ENCODE peak calls at places on chromosome 15, in nine cellular contexts. One of them, this sample, is unnamed.

GRCh38 chr15:72482275-72482674 is 8.1 kb downstream of the ARIH1 start:
- DNase-seq in sigmoid colon: no peak
- DNase-seq in fibroblast of lung: no peak
- DNase-seq in CD8-positive, alpha-beta T cell: no peak
- DNase-seq in transverse colon: no peak
- DNase-seq in IMR-90: no peak
- DNase-seq in lung: no peak
- DNase-seq in thoracic aorta: no peak
- DNase-seq in left ventricle myocardium inferior: no peak
- DNase-seq in this sample: no peak

GRCh38 chr15:81270781-81271491 is 53.0 kb downstream of the STARD5 start:
- DNase-seq in thoracic aorta: no peak
- DNase-seq in left ventricle myocardium inferior: no peak
- DNase-seq in IMR-90: peak; percentile 77
- DNase-seq in fibroblast of lung: no peak
- DNase-seq in CD8-positive, alpha-beta T cell: no peak
- DNase-seq in lung: no peak
- DNase-seq in sigmoid colon: no peak
- DNase-seq in transverse colon: no peak
- DNase-seq in this sample: no peak

GRCh38 chr15:100019601-100020000 is 286.4 kb upstream of the LYSMD4 start:
- DNase-seq in transverse colon: no peak
- DNase-seq in fibroblast of lung: no peak
- DNase-seq in left ventricle myocardium inferior: no peak
- DNase-seq in CD8-positive, alpha-beta T cell: no peak
- DNase-seq in lung: no peak
- DNase-seq in thoracic aorta: no peak
- DNase-seq in IMR-90: no peak
- DNase-seq in sigmoid colon: no peak
- DNase-seq in this sample: no peak

GRCh38 chr15:62798536-62798935 is 244.0 kb upstream of the TPM1 start:
- DNase-seq in transverse colon: no peak
- DNase-seq in lung: no peak
- DNase-seq in fibroblast of lung: no peak
- DNase-seq in thoracic aorta: no peak
- DNase-seq in left ventricle myocardium inferior: no peak
- DNase-seq in CD8-positive, alpha-beta T cell: no peak
- DNase-seq in IMR-90: no peak
- DNase-seq in sigmoid colon: no peak
- DNase-seq in this sample: no peak

GRCh38 chr15:41894791-41895463 is 1.1 kb upstream of the SPTBN5 start:
- DNase-seq in lung: peak; percentile 70
- DNase-seq in CD8-positive, alpha-beta T cell: peak; percentile 82
- DNase-seq in transverse colon: peak; percentile 68
- DNase-seq in sigmoid colon: peak; percentile 87
- DNase-seq in left ventricle myocardium inferior: peak; percentile 82
- DNase-seq in IMR-90: peak; percentile 78
- DNase-seq in thoracic aorta: peak; percentile 55
- DNase-seq in fibroblast of lung: peak; percentile 68
- DNase-seq in this sample: peak; percentile 43

GRCh38 chr15:38042707-38043445 is 108.4 kb downstream of the TMCO5A start:
- DNase-seq in sigmoid colon: no peak
- DNase-seq in IMR-90: no peak
- DNase-seq in CD8-positive, alpha-beta T cell: no peak
- DNase-seq in fibroblast of lung: no peak
- DNase-seq in transverse colon: no peak
- DNase-seq in thoracic aorta: no peak
- DNase-seq in left ventricle myocardium inferior: no peak
- DNase-seq in lung: no peak
- DNase-seq in this sample: peak; percentile 18

GRCh38 chr15:69117431-69117841 is 43.0 kb upstream of the GLCE start:
- DNase-seq in thoracic aorta: no peak
- DNase-seq in sigmoid colon: no peak
- DNase-seq in fibroblast of lung: no peak
- DNase-seq in CD8-positive, alpha-beta T cell: no peak
- DNase-seq in left ventricle myocardium inferior: no peak
- DNase-seq in lung: no peak
- DNase-seq in transverse colon: no peak
- DNase-seq in IMR-90: no peak
- DNase-seq in this sample: no peak

GRCh38 chr15:93035092-93035915 is 53.7 kb downstream of the RGMA start:
- DNase-seq in fibroblast of lung: no peak
- DNase-seq in sigmoid colon: peak; percentile 60
- DNase-seq in lung: no peak
- DNase-seq in transverse colon: no peak
- DNase-seq in thoracic aorta: no peak
- DNase-seq in IMR-90: no peak
- DNase-seq in CD8-positive, alpha-beta T cell: no peak
- DNase-seq in left ventricle myocardium inferior: no peak
- DNase-seq in this sample: no peak

GRCh38 chr15:85404922-85405293 is 24.5 kb downstream of the AKAP13 start:
- DNase-seq in IMR-90: peak; percentile 53
- DNase-seq in sigmoid colon: no peak
- DNase-seq in fibroblast of lung: no peak
- DNase-seq in lung: no peak
- DNase-seq in left ventricle myocardium inferior: no peak
- DNase-seq in transverse colon: no peak
- DNase-seq in thoracic aorta: no peak
- DNase-seq in CD8-positive, alpha-beta T cell: no peak
- DNase-seq in this sample: no peak

GRCh38 chr15:92079647-92080255 is 226.2 kb downstream of the SLCO3A1 start:
- DNase-seq in thoracic aorta: no peak
- DNase-seq in CD8-positive, alpha-beta T cell: no peak
- DNase-seq in transverse colon: no peak
- DNase-seq in left ventricle myocardium inferior: no peak
- DNase-seq in lung: no peak
- DNase-seq in fibroblast of lung: no peak
- DNase-seq in sigmoid colon: no peak
- DNase-seq in IMR-90: no peak
- DNase-seq in this sample: no peak

GRCh38 chr15:93088200-93088980 is 621 bp downstream of the RGMA start:
- DNase-seq in transverse colon: no peak
- DNase-seq in lung: no peak
- DNase-seq in thoracic aorta: no peak
- DNase-seq in fibroblast of lung: peak; percentile 23
- DNase-seq in CD8-positive, alpha-beta T cell: no peak
- DNase-seq in sigmoid colon: peak; percentile 77
- DNase-seq in IMR-90: no peak
- DNase-seq in left ventricle myocardium inferior: peak; percentile 45
- DNase-seq in this sample: no peak

GRCh38 chr15:29670266-29670665 is 152.0 kb downstream of the TJP1 start:
- DNase-seq in left ventricle myocardium inferior: no peak
- DNase-seq in fibroblast of lung: no peak
- DNase-seq in lung: no peak
- DNase-seq in sigmoid colon: no peak
- DNase-seq in thoracic aorta: no peak
- DNase-seq in transverse colon: no peak
- DNase-seq in IMR-90: no peak
- DNase-seq in CD8-positive, alpha-beta T cell: no peak
- DNase-seq in this sample: no peak

GRCh38 chr15:58441376-58442070 is 9.7 kb downstream of the LIPC start:
- DNase-seq in thoracic aorta: no peak
- DNase-seq in CD8-positive, alpha-beta T cell: no peak
- DNase-seq in fibroblast of lung: peak; percentile 77
- DNase-seq in left ventricle myocardium inferior: no peak
- DNase-seq in transverse colon: no peak
- DNase-seq in IMR-90: peak; percentile 87
- DNase-seq in sigmoid colon: no peak
- DNase-seq in lung: no peak
- DNase-seq in this sample: no peak

GRCh38 chr15:59699810-59700431 is 10.8 kb upstream of the BNIP2 start:
- DNase-seq in left ventricle myocardium inferior: no peak
- DNase-seq in sigmoid colon: no peak
- DNase-seq in lung: no peak
- DNase-seq in thoracic aorta: no peak
- DNase-seq in fibroblast of lung: no peak
- DNase-seq in transverse colon: no peak
- DNase-seq in CD8-positive, alpha-beta T cell: no peak
- DNase-seq in IMR-90: peak; percentile 24
- DNase-seq in this sample: no peak

GRCh38 chr15:30990451-30991300 is 752 bp downstream of the MTMR10 start:
- DNase-seq in IMR-90: peak; percentile 22
- DNase-seq in lung: no peak
- DNase-seq in fibroblast of lung: peak; percentile 10
- DNase-seq in CD8-positive, alpha-beta T cell: no peak
- DNase-seq in thoracic aorta: no peak
- DNase-seq in transverse colon: peak; percentile 33
- DNase-seq in left ventricle myocardium inferior: no peak
- DNase-seq in sigmoid colon: no peak
- DNase-seq in this sample: no peak

GRCh38 chr15:50315814-50316630 is 39.0 kb downstream of the GABPB1 start:
- DNase-seq in thoracic aorta: no peak
- DNase-seq in fibroblast of lung: peak; percentile 79
- DNase-seq in lung: no peak
- DNase-seq in sigmoid colon: no peak
- DNase-seq in transverse colon: no peak
- DNase-seq in IMR-90: peak; percentile 68
- DNase-seq in CD8-positive, alpha-beta T cell: no peak
- DNase-seq in left ventricle myocardium inferior: no peak
- DNase-seq in this sample: no peak

GRCh38 chr15:68258684-68259083 is 18.9 kb upstream of the FEM1B start:
- DNase-seq in transverse colon: peak; percentile 16
- DNase-seq in lung: no peak
- DNase-seq in IMR-90: no peak
- DNase-seq in thoracic aorta: no peak
- DNase-seq in CD8-positive, alpha-beta T cell: no peak
- DNase-seq in left ventricle myocardium inferior: no peak
- DNase-seq in sigmoid colon: peak; percentile 75
- DNase-seq in fibroblast of lung: no peak
- DNase-seq in this sample: no peak

GRCh38 chr15:100060276-100060926 is 281.4 kb downstream of the ADAMTS17 start:
- DNase-seq in thoracic aorta: peak; percentile 33
- DNase-seq in CD8-positive, alpha-beta T cell: no peak
- DNase-seq in transverse colon: peak; percentile 16
- DNase-seq in left ventricle myocardium inferior: no peak
- DNase-seq in IMR-90: peak; percentile 37
- DNase-seq in fibroblast of lung: no peak
- DNase-seq in sigmoid colon: no peak
- DNase-seq in lung: no peak
- DNase-seq in this sample: no peak

GRCh38 chr15:79412429-79412828 is 19.7 kb upstream of the MINAR1 start:
- DNase-seq in fibroblast of lung: no peak
- DNase-seq in CD8-positive, alpha-beta T cell: no peak
- DNase-seq in lung: no peak
- DNase-seq in left ventricle myocardium inferior: no peak
- DNase-seq in IMR-90: no peak
- DNase-seq in sigmoid colon: no peak
- DNase-seq in transverse colon: no peak
- DNase-seq in thoracic aorta: no peak
- DNase-seq in this sample: no peak

DNA sequence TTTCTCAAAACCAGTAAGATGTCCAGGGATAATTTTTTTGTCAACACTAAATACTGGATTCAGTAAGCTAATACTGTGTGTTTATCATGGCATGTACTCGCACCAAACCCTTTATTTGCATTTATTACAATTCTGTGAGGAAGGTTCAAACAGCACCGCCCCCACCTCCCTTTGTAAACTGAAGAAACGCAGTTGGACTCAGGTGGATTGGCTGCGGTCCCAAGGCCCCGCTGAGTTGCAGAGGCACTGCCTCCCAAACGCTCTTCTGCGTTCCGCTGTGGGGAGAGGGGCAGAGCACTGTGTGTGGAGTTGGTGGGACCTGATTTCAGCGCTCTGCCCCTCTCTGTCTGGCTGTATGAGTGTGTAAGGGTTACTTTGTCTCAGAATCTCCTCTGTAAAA is 1.2 kb downstream of the RCCD1 start:
- DNase-seq in IMR-90: no peak
- DNase-seq in fibroblast of lung: no peak
- DNase-seq in thoracic aorta: no peak
- DNase-seq in lung: no peak
- DNase-seq in CD8-positive, alpha-beta T cell: no peak
- DNase-seq in transverse colon: peak; percentile 63
- DNase-seq in left ventricle myocardium inferior: no peak
- DNase-seq in sigmoid colon: no peak
- DNase-seq in this sample: peak; percentile 85
- H3K4me3 ChIP-seq in IMR-90: no peak overlapping the region
- H3K4me3 ChIP-seq in fibroblast of lung: no peak overlapping the region
- H3K4me3 ChIP-seq in thoracic aorta: no peak overlapping the region
- H3K4me3 ChIP-seq in lung: no peak overlapping the region
- H3K4me3 ChIP-seq in CD8-positive, alpha-beta T cell: peak overlapping the region; percentile 87
- H3K4me3 ChIP-seq in transverse colon: no peak overlapping the region
- H3K4me3 ChIP-seq in left ventricle myocardium inferior: peak overlapping the region; percentile 84
- H3K4me3 ChIP-seq in sigmoid colon: no peak overlapping the region
- H3K4me3 ChIP-seq in this sample: peak overlapping the region; percentile 85

GRCh38 chr15:39583586-39584265 is 2.8 kb downstream of the THBS1 start:
- DNase-seq in transverse colon: peak; percentile 75
- DNase-seq in left ventricle myocardium inferior: no peak
- DNase-seq in IMR-90: peak; percentile 73
- DNase-seq in sigmoid colon: peak; percentile 70
- DNase-seq in CD8-positive, alpha-beta T cell: no peak
- DNase-seq in lung: no peak
- DNase-seq in fibroblast of lung: peak; percentile 61
- DNase-seq in thoracic aorta: no peak
- DNase-seq in this sample: peak; percentile 85
- H3K36me3 ChIP-seq in transverse colon: peaks cover 39% of the 10 kb centered on the region
- H3K36me3 ChIP-seq in left ventricle myocardium inferior: peaks cover 56% of the 10 kb centered on the region
- H3K36me3 ChIP-seq in IMR-90: peaks cover 65% of the 10 kb centered on the region
- H3K36me3 ChIP-seq in sigmoid colon: peaks cover 42% of the 10 kb centered on the region
- H3K36me3 ChIP-seq in CD8-positive, alpha-beta T cell: no peaks in the 10 kb centered on the region
- H3K36me3 ChIP-seq in lung: peaks cover 27% of the 10 kb centered on the region
- H3K36me3 ChIP-seq in fibroblast of lung: peaks cover 49% of the 10 kb centered on the region
- H3K36me3 ChIP-seq in thoracic aorta: peaks cover 5% of the 10 kb centered on the region
- H3K36me3 ChIP-seq in this sample: no peaks in the 10 kb centered on the region

GRCh38 chr15:98728107-98728810 is 79.9 kb downstream of the IGF1R start:
- DNase-seq in lung: no peak
- DNase-seq in IMR-90: no peak
- DNase-seq in thoracic aorta: no peak
- DNase-seq in fibroblast of lung: no peak
- DNase-seq in sigmoid colon: no peak
- DNase-seq in transverse colon: no peak
- DNase-seq in left ventricle myocardium inferior: no peak
- DNase-seq in CD8-positive, alpha-beta T cell: no peak
- DNase-seq in this sample: no peak
- H3K4me1 ChIP-seq in lung: peaks cover 25% of the 10 kb centered on the region
- H3K4me1 ChIP-seq in IMR-90: peaks cover 26% of the 10 kb centered on the region
- H3K4me1 ChIP-seq in thoracic aorta: peaks cover 47% of the 10 kb centered on the region
- H3K4me1 ChIP-seq in fibroblast of lung: peaks cover 20% of the 10 kb centered on the region
- H3K4me1 ChIP-seq in sigmoid colon: no peaks in the 10 kb centered on the region
- H3K4me1 ChIP-seq in transverse colon: peaks cover 22% of the 10 kb centered on the region
- H3K4me1 ChIP-seq in left ventricle myocardium inferior: peaks cover 100% of the 10 kb centered on the region
- H3K4me1 ChIP-seq in CD8-positive, alpha-beta T cell: peaks cover 14% of the 10 kb centered on the region
- H3K4me1 ChIP-seq in this sample: peaks cover 3% of the 10 kb centered on the region

DNA sequence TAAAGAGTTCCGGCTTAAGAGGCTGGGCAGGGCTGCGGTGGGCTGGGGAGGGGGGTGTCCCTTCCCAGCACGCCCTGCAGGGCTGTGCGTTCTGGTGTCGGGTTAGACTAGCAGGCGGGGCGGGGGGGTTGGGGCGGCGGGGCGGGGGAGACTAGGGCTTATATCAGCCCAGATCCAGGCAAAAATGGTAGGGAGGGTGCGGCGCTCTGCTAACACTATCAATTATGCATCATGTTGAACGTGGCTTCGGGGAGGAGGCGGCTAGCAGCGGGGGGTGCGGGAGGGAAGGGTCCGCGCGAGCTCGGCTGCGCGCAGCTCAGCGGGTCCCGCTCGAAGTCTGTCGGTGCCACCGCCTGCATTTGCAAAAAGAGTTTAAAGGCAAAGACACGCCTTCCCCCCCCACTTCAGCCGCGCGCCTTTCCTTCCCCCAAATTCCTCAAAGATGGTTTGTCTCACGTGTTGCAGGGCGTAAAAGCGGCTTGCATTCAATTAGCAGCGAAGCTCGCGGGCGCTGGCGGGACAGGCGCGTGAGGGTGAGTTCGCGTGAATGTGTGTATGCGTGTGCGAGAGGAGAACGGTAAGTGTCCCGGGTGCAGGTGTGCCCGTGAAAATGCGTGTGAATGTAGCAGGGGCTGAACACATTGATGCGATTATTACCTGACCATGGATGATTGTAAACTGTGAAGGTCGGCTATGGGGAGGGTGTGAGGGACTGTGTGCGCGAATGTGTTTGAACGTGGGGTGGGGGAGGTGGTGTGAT is at the start of gene ISLR2:
- DNase-seq in lung: no peak
- DNase-seq in left ventricle myocardium inferior: no peak
- DNase-seq in transverse colon: no peak
- DNase-seq in sigmoid colon: no peak
- DNase-seq in fibroblast of lung: no peak
- DNase-seq in CD8-positive, alpha-beta T cell: no peak
- DNase-seq in IMR-90: no peak
- DNase-seq in thoracic aorta: no peak
- DNase-seq in this sample: no peak
- H3K4me3 ChIP-seq in lung: no peak within 1 kb of the TSS
- H3K4me3 ChIP-seq in left ventricle myocardium inferior: peak within 1 kb of the TSS; percentile 66
- H3K4me3 ChIP-seq in transverse colon: no peak within 1 kb of the TSS
- H3K4me3 ChIP-seq in sigmoid colon: peak within 1 kb of the TSS; percentile 10
- H3K4me3 ChIP-seq in fibroblast of lung: no peak within 1 kb of the TSS
- H3K4me3 ChIP-seq in CD8-positive, alpha-beta T cell: no peak within 1 kb of the TSS
- H3K4me3 ChIP-seq in IMR-90: no peak within 1 kb of the TSS
- H3K4me3 ChIP-seq in thoracic aorta: peak within 1 kb of the TSS; percentile 39
- H3K4me3 ChIP-seq in this sample: no peak within 1 kb of the TSS

This sample was measured in colonic mucosa.